ENCODE peak calls at places on chromosomes 1 and 21, in seven cellular contexts. One of them, this sample, is unnamed.

GRCh38 chr1:32247983-32248889 is 1.2 kb downstream of the FAM167B start:
- DNase-seq in cardiac fibroblast: peak
- DNase-seq in nephron progenitor cell: peak
- DNase-seq in RWPE1: peak
- DNase-seq in type B pancreatic cell: peak
- DNase-seq in AG09319: no peak
- DNase-seq in fibroblast of pulmonary artery: peak
- DNase-seq in this sample: peak

GRCh38 chr1:67094191-67094590 is 40.2 kb upstream of the SLC35D1 start:
- DNase-seq in cardiac fibroblast: no peak
- DNase-seq in nephron progenitor cell: no peak
- DNase-seq in RWPE1: no peak
- DNase-seq in type B pancreatic cell: no peak
- DNase-seq in AG09319: no peak
- DNase-seq in fibroblast of pulmonary artery: no peak
- DNase-seq in this sample: no peak

GRCh38 chr21:41369915-41370839 is 8.3 kb downstream of the MX2 start:
- DNase-seq in cardiac fibroblast: no peak
- DNase-seq in nephron progenitor cell: no peak
- DNase-seq in RWPE1: no peak
- DNase-seq in type B pancreatic cell: no peak
- DNase-seq in AG09319: no peak
- DNase-seq in fibroblast of pulmonary artery: no peak
- DNase-seq in this sample: no peak

GRCh38 chr1:240029418-240029817 is 62.3 kb upstream of the FMN2 start:
- DNase-seq in cardiac fibroblast: no peak
- DNase-seq in nephron progenitor cell: no peak
- DNase-seq in RWPE1: no peak
- DNase-seq in type B pancreatic cell: no peak
- DNase-seq in AG09319: peak
- DNase-seq in fibroblast of pulmonary artery: no peak
- DNase-seq in this sample: no peak

GRCh38 chr1:22261580-22261979 is 118.7 kb upstream of the WNT4 start:
- DNase-seq in cardiac fibroblast: no peak
- DNase-seq in nephron progenitor cell: no peak
- DNase-seq in RWPE1: no peak
- DNase-seq in type B pancreatic cell: no peak
- DNase-seq in AG09319: no peak
- DNase-seq in fibroblast of pulmonary artery: no peak
- DNase-seq in this sample: no peak

GRCh38 chr1:36673207-36673606 is 190.5 kb upstream of the CSF3R start:
- DNase-seq in cardiac fibroblast: no peak
- DNase-seq in nephron progenitor cell: no peak
- DNase-seq in RWPE1: no peak
- DNase-seq in type B pancreatic cell: no peak
- DNase-seq in AG09319: no peak
- DNase-seq in fibroblast of pulmonary artery: no peak
- DNase-seq in this sample: no peak

GRCh38 chr1:203274603-203275381 is 30.5 kb upstream of the BTG2 start:
- DNase-seq in cardiac fibroblast: no peak
- DNase-seq in nephron progenitor cell: no peak
- DNase-seq in RWPE1: no peak
- DNase-seq in type B pancreatic cell: no peak
- DNase-seq in AG09319: no peak
- DNase-seq in fibroblast of pulmonary artery: no peak
- DNase-seq in this sample: no peak

GRCh38 chr1:201676061-201676644 is 137.2 kb downstream of the NAV1 start:
- DNase-seq in cardiac fibroblast: peak
- DNase-seq in nephron progenitor cell: peak
- DNase-seq in RWPE1: no peak
- DNase-seq in type B pancreatic cell: no peak
- DNase-seq in AG09319: no peak
- DNase-seq in fibroblast of pulmonary artery: peak
- DNase-seq in this sample: no peak

GRCh38 chr1:60540176-60540575 is 466.6 kb upstream of the C1orf87 start:
- DNase-seq in cardiac fibroblast: no peak
- DNase-seq in nephron progenitor cell: no peak
- DNase-seq in RWPE1: no peak
- DNase-seq in type B pancreatic cell: no peak
- DNase-seq in AG09319: no peak
- DNase-seq in fibroblast of pulmonary artery: no peak
- DNase-seq in this sample: no peak

GRCh38 chr21:42161957-42162681 is 56.8 kb upstream of the ABCG1 start:
- DNase-seq in cardiac fibroblast: no peak
- DNase-seq in nephron progenitor cell: peak
- DNase-seq in RWPE1: no peak
- DNase-seq in type B pancreatic cell: peak
- DNase-seq in AG09319: no peak
- DNase-seq in fibroblast of pulmonary artery: no peak
- DNase-seq in this sample: peak

GRCh38 chr1:30512253-30512921 is 211.0 kb downstream of the MATN1 start:
- DNase-seq in cardiac fibroblast: no peak
- DNase-seq in nephron progenitor cell: no peak
- DNase-seq in RWPE1: no peak
- DNase-seq in type B pancreatic cell: peak
- DNase-seq in AG09319: no peak
- DNase-seq in fibroblast of pulmonary artery: no peak
- DNase-seq in this sample: no peak

GRCh38 chr1:228490120-228491078 is 3.2 kb downstream of the RNF187 start:
- DNase-seq in cardiac fibroblast: no peak
- DNase-seq in nephron progenitor cell: no peak
- DNase-seq in RWPE1: no peak
- DNase-seq in type B pancreatic cell: no peak
- DNase-seq in AG09319: peak
- DNase-seq in fibroblast of pulmonary artery: peak
- DNase-seq in this sample: no peak

GRCh38 chr1:228488818-228489674 is 1.9 kb downstream of the RNF187 start:
- DNase-seq in cardiac fibroblast: no peak
- DNase-seq in nephron progenitor cell: no peak
- DNase-seq in RWPE1: no peak
- DNase-seq in type B pancreatic cell: no peak
- DNase-seq in AG09319: no peak
- DNase-seq in fibroblast of pulmonary artery: no peak
- DNase-seq in this sample: no peak

GRCh38 chr1:228488107-228488817 is 1.1 kb downstream of the RNF187 start:
- DNase-seq in cardiac fibroblast: no peak
- DNase-seq in nephron progenitor cell: no peak
- DNase-seq in RWPE1: no peak
- DNase-seq in type B pancreatic cell: no peak
- DNase-seq in AG09319: no peak
- DNase-seq in fibroblast of pulmonary artery: no peak
- DNase-seq in this sample: no peak

GRCh38 chr1:228486596-228487335 is 416 bp upstream of the RNF187 start:
- DNase-seq in cardiac fibroblast: peak
- DNase-seq in nephron progenitor cell: no peak
- DNase-seq in RWPE1: peak
- DNase-seq in type B pancreatic cell: peak
- DNase-seq in AG09319: peak
- DNase-seq in fibroblast of pulmonary artery: peak
- DNase-seq in this sample: no peak

GRCh38 chr1:228487336-228488106 is at the start of gene RNF187:
- DNase-seq in cardiac fibroblast: peak
- DNase-seq in nephron progenitor cell: peak
- DNase-seq in RWPE1: peak
- DNase-seq in type B pancreatic cell: no peak
- DNase-seq in AG09319: no peak
- DNase-seq in fibroblast of pulmonary artery: peak
- DNase-seq in this sample: peak
- TF ChIP-seq CTCF in cardiac fibroblast: no peak
- TF ChIP-seq CTCF in nephron progenitor cell: no peak
- TF ChIP-seq CTCF in RWPE1: no peak
- TF ChIP-seq CTCF in type B pancreatic cell: no peak
- TF ChIP-seq CTCF in AG09319: no peak
- TF ChIP-seq CTCF in fibroblast of pulmonary artery: no peak
- TF ChIP-seq CTCF in this sample: no peak

GRCh38 chr1:24374891-24375786 is 38.4 kb downstream of the STPG1 start:
- DNase-seq in cardiac fibroblast: no peak
- DNase-seq in nephron progenitor cell: no peak
- DNase-seq in RWPE1: peak
- DNase-seq in type B pancreatic cell: no peak
- DNase-seq in AG09319: no peak
- DNase-seq in fibroblast of pulmonary artery: no peak
- DNase-seq in this sample: no peak
- TF ChIP-seq CTCF in cardiac fibroblast: no peak
- TF ChIP-seq CTCF in nephron progenitor cell: no peak
- TF ChIP-seq CTCF in RWPE1: no peak
- TF ChIP-seq CTCF in type B pancreatic cell: no peak
- TF ChIP-seq CTCF in AG09319: no peak
- TF ChIP-seq CTCF in fibroblast of pulmonary artery: no peak
- TF ChIP-seq CTCF in this sample: no peak

DNA sequence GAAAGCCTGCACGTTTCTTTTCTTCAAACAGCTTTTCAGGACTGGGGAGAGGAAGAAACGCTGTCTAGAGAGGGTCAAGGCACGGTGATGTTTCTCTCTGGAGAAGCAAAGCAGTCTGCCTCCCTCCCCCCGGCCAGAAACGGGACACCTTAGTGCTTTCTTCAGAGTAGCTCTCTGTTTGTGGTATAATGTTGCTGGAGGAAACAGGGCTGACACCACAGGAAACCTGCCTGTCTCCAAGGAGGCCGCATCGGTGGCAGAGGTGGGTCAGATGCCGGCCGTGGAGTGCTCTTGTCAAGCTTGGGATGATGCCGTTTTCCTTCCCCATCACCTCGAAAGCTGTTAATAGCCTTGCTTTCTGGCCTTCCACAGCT is 139.4 kb downstream of the DHRS3 start:
- DNase-seq in cardiac fibroblast: no peak
- DNase-seq in nephron progenitor cell: peak
- DNase-seq in RWPE1: no peak
- DNase-seq in type B pancreatic cell: peak
- DNase-seq in AG09319: no peak
- DNase-seq in fibroblast of pulmonary artery: no peak
- DNase-seq in this sample: peak
- TF ChIP-seq CTCF in cardiac fibroblast: no peak
- TF ChIP-seq CTCF in nephron progenitor cell: no peak
- TF ChIP-seq CTCF in RWPE1: no peak
- TF ChIP-seq CTCF in type B pancreatic cell: no peak
- TF ChIP-seq CTCF in AG09319: no peak
- TF ChIP-seq CTCF in fibroblast of pulmonary artery: no peak
- TF ChIP-seq CTCF in this sample: no peak

GRCh38 chr1:178970184-178970583 is 55.5 kb upstream of the FAM20B start:
- DNase-seq in cardiac fibroblast: no peak
- DNase-seq in nephron progenitor cell: no peak
- DNase-seq in RWPE1: no peak
- DNase-seq in type B pancreatic cell: no peak
- DNase-seq in AG09319: no peak
- DNase-seq in fibroblast of pulmonary artery: no peak
- DNase-seq in this sample: no peak
- TF ChIP-seq CTCF in cardiac fibroblast: no peak
- TF ChIP-seq CTCF in nephron progenitor cell: no peak
- TF ChIP-seq CTCF in RWPE1: no peak
- TF ChIP-seq CTCF in type B pancreatic cell: no peak
- TF ChIP-seq CTCF in AG09319: no peak
- TF ChIP-seq CTCF in fibroblast of pulmonary artery: no peak
- TF ChIP-seq CTCF in this sample: no peak

GRCh38 chr1:65958561-65959350 is 166.1 kb downstream of the PDE4B start:
- DNase-seq in cardiac fibroblast: peak
- DNase-seq in nephron progenitor cell: peak
- DNase-seq in RWPE1: peak
- DNase-seq in type B pancreatic cell: no peak
- DNase-seq in AG09319: peak
- DNase-seq in fibroblast of pulmonary artery: peak
- DNase-seq in this sample: peak
- TF ChIP-seq CTCF in cardiac fibroblast: peak
- TF ChIP-seq CTCF in nephron progenitor cell: peak
- TF ChIP-seq CTCF in RWPE1: peak
- TF ChIP-seq CTCF in type B pancreatic cell: peak
- TF ChIP-seq CTCF in AG09319: peak
- TF ChIP-seq CTCF in fibroblast of pulmonary artery: peak
- TF ChIP-seq CTCF in this sample: peak

DNA sequence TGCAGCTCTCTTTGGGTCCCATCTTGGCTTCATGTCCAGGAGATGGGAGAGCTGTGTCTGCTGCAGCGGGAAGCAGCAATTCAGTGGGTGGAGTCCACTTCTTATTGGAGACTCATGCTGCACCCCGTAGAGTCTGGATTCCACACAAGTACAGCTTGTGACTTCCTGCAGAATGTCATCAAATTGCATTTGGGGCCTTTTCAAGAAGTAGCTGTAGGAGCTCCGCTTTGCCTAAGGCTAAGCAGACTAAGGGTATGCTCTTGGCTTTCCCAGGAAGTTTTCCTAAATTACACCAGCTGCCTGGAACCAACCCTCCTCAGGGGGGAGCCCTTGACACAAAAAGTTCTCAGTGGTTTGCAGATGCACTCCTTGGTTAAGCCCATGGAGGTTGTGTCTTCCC is 5.7 kb upstream of the MOB3C start:
- DNase-seq in cardiac fibroblast: peak
- DNase-seq in nephron progenitor cell: no peak
- DNase-seq in RWPE1: peak
- DNase-seq in type B pancreatic cell: no peak
- DNase-seq in AG09319: no peak
- DNase-seq in fibroblast of pulmonary artery: peak
- DNase-seq in this sample: peak
- TF ChIP-seq CTCF in cardiac fibroblast: peak
- TF ChIP-seq CTCF in nephron progenitor cell: no peak
- TF ChIP-seq CTCF in RWPE1: no peak
- TF ChIP-seq CTCF in type B pancreatic cell: peak
- TF ChIP-seq CTCF in AG09319: peak
- TF ChIP-seq CTCF in fibroblast of pulmonary artery: peak
- TF ChIP-seq CTCF in this sample: peak